ENCODE peak calls at places on chromosome 6, in six cellular contexts. L, O, U, C, D and N are unnamed samples. For H3K9me3, the result is how much of the 10 kb centered on the place peaks cover.

GRCh38 chr6:87722831-87723726 is 21.0 kb upstream of the AKIRIN2 start:
- DNase-seq in L (peak), O (no peak), U (peak), C (peak), D (peak), N (peak)

GRCh38 chr6:138957903-138958302 is 30.1 kb downstream of the REPS1 start:
- DNase-seq in L (no peak), O (no peak), U (no peak), C (no peak), D (no peak), N (no peak)

GRCh38 chr6:94300424-94301144 is 881.2 kb upstream of the EPHA7 start:
- DNase-seq in L (no peak), O (no peak), U (no peak), C (no peak), D (no peak), N (peak)

GRCh38 chr6:13048113-13048512 is 280.2 kb downstream of the TBC1D7 start:
- DNase-seq in L (no peak), O (no peak), U (no peak), C (no peak), D (no peak), N (no peak)

GRCh38 chr6:10347561-10348327 is 67.1 kb downstream of the TFAP2A start:
- DNase-seq in L (no peak), O (no peak), U (peak), C (no peak), D (peak), N (no peak)

GRCh38 chr6:66605011-66605410 is 898.0 kb upstream of the EYS start:
- DNase-seq in L (no peak), O (no peak), U (no peak), C (no peak), D (no peak), N (no peak)

GRCh38 chr6:89290401-89291155 is 24.5 kb downstream of the GABRR2 start:
- DNase-seq in L (no peak), O (no peak), U (no peak), C (no peak), D (no peak), N (no peak)

GRCh38 chr6:87700729-87701675 is 1.0 kb downstream of the AKIRIN2 start:
- DNase-seq in L (no peak), O (peak), U (peak), C (no peak), D (no peak), N (peak)

GRCh38 chr6:157376241-157376640 is 4.7 kb upstream of the ZDHHC14 start:
- DNase-seq in L (no peak), O (no peak), U (no peak), C (no peak), D (no peak), N (no peak)

GRCh38 chr6:105886066-105886811 is 199.9 kb upstream of the PRDM1 start:
- DNase-seq in L (no peak), O (no peak), U (no peak), C (no peak), D (no peak), N (no peak)

GRCh38 chr6:28981391-28981832 is 23.7 kb downstream of the ZNF311 start:
- DNase-seq in L (no peak), O (peak), U (no peak), C (peak), D (peak), N (peak)

GRCh38 chr6:42251911-42252637 is 34.4 kb upstream of the MRPS10 start:
- DNase-seq in L (no peak), O (peak), U (no peak), C (no peak), D (no peak), N (peak)

GRCh38 chr6:101879782-101880181 is 486.3 kb downstream of the GRIK2 start:
- DNase-seq in L (no peak), O (no peak), U (no peak), C (no peak), D (no peak), N (no peak)

GRCh38 chr6:101878554-101879276 is 485.2 kb downstream of the GRIK2 start:
- DNase-seq in L (no peak), O (no peak), U (no peak), C (no peak), D (no peak), N (no peak)

GRCh38 chr6:101887532-101887931 is 494.0 kb downstream of the GRIK2 start:
- DNase-seq in L (no peak), O (no peak), U (no peak), C (no peak), D (no peak), N (no peak)

GRCh38 chr6:101883398-101883975 is 490.0 kb downstream of the GRIK2 start:
- DNase-seq in L (no peak), O (no peak), U (no peak), C (no peak), D (no peak), N (no peak)
- H3K9me3 ChIP-seq in L (under half), O (under half), U (under half), C (under half), D (under half), N (under half)

GRCh38 chr6:100880901-100881706 is at the start of gene ASCC3:
- DNase-seq in L (peak), O (peak), U (peak), C (peak), D (peak), N (peak)
- TF ChIP-seq POLR2A in L (peak), O (no peak), U (peak), C (peak), D (peak), N (no peak)

GRCh38 chr6:101226677-101227135 is 166.8 kb upstream of the GRIK2 start:
- DNase-seq in L (no peak), O (no peak), U (peak), C (no peak), D (peak), N (no peak)
- TF ChIP-seq CTCF in L (no peak), O (no peak), U (peak), C (no peak), D (peak), N (no peak)

GRCh38 chr6:164347455-164347854 is 932.9 kb downstream of the QKI start:
- DNase-seq in L (no peak), O (no peak), U (no peak), C (no peak), D (no peak), N (no peak)

GRCh38 chr6:164344801-164345291 is 930.3 kb downstream of the QKI start:
- DNase-seq in L (no peak), O (peak), U (no peak), C (no peak), D (no peak), N (no peak)

GRCh38 chr6:164345856-164346496 is 931.5 kb downstream of the QKI start:
- DNase-seq in L (no peak), O (no peak), U (no peak), C (no peak), D (no peak), N (no peak)

GRCh38 chr6:164346631-164347030 is 932.1 kb downstream of the QKI start:
- DNase-seq in L (no peak), O (no peak), U (no peak), C (no peak), D (no peak), N (no peak)

DNA sequence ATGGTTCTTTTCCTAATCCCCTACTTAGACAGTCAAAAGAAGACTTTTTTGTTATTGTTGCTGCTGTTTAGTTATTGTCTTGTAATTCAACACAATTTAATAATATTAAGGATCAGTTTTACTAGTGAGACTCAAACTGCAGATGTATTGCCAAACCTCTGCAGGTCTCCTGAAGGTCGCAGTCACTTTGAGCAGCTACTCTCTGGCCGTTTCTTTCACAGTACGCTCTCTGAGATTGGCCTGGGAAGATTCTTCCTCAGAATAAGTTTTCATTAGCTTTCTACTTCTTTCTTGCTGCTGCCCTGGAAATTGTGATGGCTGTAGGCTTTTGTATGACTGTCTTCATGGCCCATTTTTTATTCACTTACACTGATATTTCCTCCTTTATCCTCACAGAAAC is 930.8 kb downstream of the QKI start:
- DNase-seq in L (no peak), O (no peak), U (no peak), C (no peak), D (no peak), N (no peak)
- H3K9me3 ChIP-seq in L (under half), O (under half), U (under half), C (under half), D (under half), N (under half)

GRCh38 chr6:17492350-17492749 is 99.0 kb downstream of the CAP2 start:
- DNase-seq in L (no peak), O (no peak), U (no peak), C (no peak), D (no peak), N (no peak)
- TF ChIP-seq POLR2A in L (no peak), O (no peak), U (no peak), C (no peak), D (no peak), N (no peak)

GRCh38 chr6:11947569-11947968 is 64.5 kb upstream of the HIVEP1 start:
- DNase-seq in L (no peak), O (no peak), U (no peak), C (no peak), D (no peak), N (no peak)

GRCh38 chr6:11943060-11943459 is 69.1 kb upstream of the HIVEP1 start:
- DNase-seq in L (no peak), O (no peak), U (no peak), C (no peak), D (no peak), N (no peak)

GRCh38 chr6:11950109-11950508 is 62.0 kb upstream of the HIVEP1 start:
- DNase-seq in L (no peak), O (no peak), U (no peak), C (no peak), D (no peak), N (no peak)

GRCh38 chr6:11944111-11944510 is 68.0 kb upstream of the HIVEP1 start:
- DNase-seq in L (no peak), O (no peak), U (no peak), C (no peak), D (no peak), N (no peak)

DNA sequence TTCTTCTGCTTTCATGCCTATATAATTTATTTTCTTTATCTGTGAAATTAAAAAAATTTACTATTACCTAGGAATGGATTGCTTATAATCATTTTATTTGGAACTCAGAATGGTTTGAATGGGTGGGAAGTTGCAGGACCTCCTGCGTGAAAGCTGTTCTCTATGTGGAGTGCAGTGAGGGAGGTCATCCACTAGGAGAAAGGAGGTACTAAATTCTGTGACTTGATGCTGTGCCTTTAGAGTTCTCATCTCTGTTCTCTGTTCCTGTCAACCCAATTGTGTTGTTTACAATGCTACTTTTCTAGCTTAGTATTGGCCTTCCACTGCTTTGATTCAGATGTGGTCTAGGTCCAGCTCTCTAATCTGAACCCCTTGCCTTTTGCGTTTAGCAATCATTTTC is 65.0 kb upstream of the HIVEP1 start:
- DNase-seq in L (no peak), O (no peak), U (no peak), C (no peak), D (no peak), N (no peak)
- TF ChIP-seq CTCF in L (no peak), O (no peak), U (no peak), C (no peak), D (peak), N (no peak)

DNA sequence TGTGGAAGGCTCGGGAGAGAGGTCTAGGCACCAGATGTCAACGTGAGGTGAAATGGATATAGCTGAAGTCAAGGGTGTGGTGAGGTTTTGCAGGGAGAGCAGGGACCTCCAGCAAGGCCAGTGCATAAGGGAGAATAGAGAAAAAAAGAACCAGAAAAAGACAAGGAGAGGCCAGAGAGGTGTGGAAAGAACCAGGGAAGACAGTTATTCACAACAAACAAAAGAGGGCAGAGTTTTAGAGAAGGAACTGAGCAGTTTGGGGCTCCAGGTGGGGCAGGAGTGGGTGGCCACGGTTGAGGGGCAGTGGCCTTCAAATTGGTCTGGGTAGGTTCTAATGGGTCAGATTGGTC is 11.6 kb upstream of the NQO2 start:
- DNase-seq in L (no peak), O (no peak), U (no peak), C (no peak), D (no peak), N (no peak)
- H3K9me3 ChIP-seq in L (under half), O (under half), U (under half), C (under half), D (under half), N (under half)

GRCh38 chr6:45677381-45677992 is 299.8 kb upstream of the SUPT3H start:
- DNase-seq in L (no peak), O (peak), U (no peak), C (no peak), D (no peak), N (peak)
- TF ChIP-seq POLR2A in L (no peak), O (no peak), U (no peak), C (no peak), D (no peak), N (no peak)